ENCODE peak calls at places on chromosome 14, in ten cellular contexts. V is iPS-NIHi11, S is germinal center, K is anterior cingulate cortex, U is astrocyte of the spinal cord, A is skeletal muscle cell, X is Right ventricle myocardium superior, C is mucosa of descending colon, M is HTR-8/SVneo, N is mesothelial cell of epicardium. P is an unnamed sample.

GRCh38 chr14:92491782-92492181 is 21.8 kb upstream of the RIN3 start:
- DNase-seq in V (no peak), S (no peak), K (no peak), U (no peak), A (no peak), X (no peak), C (no peak), M (no peak), N (no peak), P (no peak)

GRCh38 chr14:76133103-76133502 is 18.6 kb upstream of the GPATCH2L start:
- DNase-seq in V (peak; percentile 72), S (no peak), K (no peak), U (peak; percentile 30), A (no peak), X (no peak), C (no peak), M (peak; percentile 67), N (no peak), P (no peak)

GRCh38 chr14:72565200-72565599 is 328.7 kb downstream of the DPF3 start:
- DNase-seq in V (no peak), S (no peak), K (peak; percentile 38), U (no peak), A (peak; percentile 25), X (peak; percentile 67), C (no peak), M (no peak), N (no peak), P (no peak)

GRCh38 chr14:91418387-91419043 is 895 bp upstream of the CCDC88C start:
- DNase-seq in V (peak; percentile 59), S (peak; percentile 65), K (peak; percentile 26), U (peak; percentile 40), A (no peak), X (peak; percentile 87), C (peak; percentile 89), M (peak; percentile 45), N (peak; percentile 42), P (no peak)

GRCh38 chr14:35362911-35363374 is 41.6 kb downstream of the NFKBIA start:
- DNase-seq in V (no peak), S (no peak), K (no peak), U (no peak), A (no peak), X (no peak), C (no peak), M (no peak), N (no peak), P (no peak)

GRCh38 chr14:37583358-37584210 is 11.5 kb downstream of the FOXA1 start:
- DNase-seq in V (no peak), S (no peak), K (no peak), U (no peak), A (no peak), X (no peak), C (peak; percentile 78), M (no peak), N (no peak), P (no peak)

GRCh38 chr14:73924337-73924736 is 25.6 kb downstream of the FAM161B start:
- DNase-seq in V (no peak), S (no peak), K (no peak), U (no peak), A (no peak), X (no peak), C (no peak), M (no peak), N (no peak), P (no peak)

GRCh38 chr14:77498120-77498979 is at the start of gene ISM2:
- DNase-seq in V (peak; percentile 87), S (peak; percentile 75), K (peak; percentile 16), U (no peak), A (no peak), X (no peak), C (peak; percentile 61), M (peak; percentile 74), N (no peak), P (no peak)

GRCh38 chr14:101876539-101876938 is 87.8 kb upstream of the DYNC1H1 start:
- DNase-seq in V (no peak), S (peak; percentile 85), K (no peak), U (no peak), A (peak; percentile 21), X (peak; percentile 88), C (peak; percentile 65), M (no peak), N (no peak), P (no peak)

GRCh38 chr14:69580009-69580577 is 5.4 kb upstream of the CCDC177 start:
- DNase-seq in V (peak; percentile 69), S (peak; percentile 44), K (no peak), U (peak; percentile 71), A (peak; percentile 79), X (no peak), C (no peak), M (peak; percentile 79), N (no peak), P (no peak)

GRCh38 chr14:101630056-101630960 is 69.0 kb downstream of the DIO3 start:
- DNase-seq in V (no peak), S (no peak), K (no peak), U (no peak), A (no peak), X (no peak), C (no peak), M (no peak), N (no peak), P (no peak)

GRCh38 chr14:64556526-64556925 is 6.8 kb downstream of the PPP1R36 start:
- DNase-seq in V (no peak), S (no peak), K (no peak), U (no peak), A (no peak), X (no peak), C (no peak), M (no peak), N (no peak), P (no peak)

GRCh38 chr14:76710093-76711010 is 50.9 kb upstream of the VASH1 start:
- DNase-seq in V (peak; percentile 59), S (peak; percentile 44), K (peak; percentile 53), U (peak; percentile 55), A (no peak), X (no peak), C (no peak), M (peak; percentile 77), N (no peak), P (no peak)

GRCh38 chr14:67480011-67480410 is 8.5 kb downstream of the TMEM229B start:
- DNase-seq in V (no peak), S (no peak), K (no peak), U (no peak), A (no peak), X (no peak), C (no peak), M (no peak), N (no peak), P (no peak)

GRCh38 chr14:58904771-58905170 is 267.0 kb downstream of the DACT1 start:
- DNase-seq in V (no peak), S (no peak), K (no peak), U (no peak), A (no peak), X (no peak), C (no peak), M (no peak), N (no peak), P (no peak)

GRCh38 chr14:96122496-96122895 is 82.1 kb upstream of the BDKRB2 start:
- DNase-seq in V (no peak), S (no peak), K (no peak), U (peak; percentile 22), A (peak; percentile 66), X (no peak), C (no peak), M (peak; percentile 63), N (no peak), P (no peak)

GRCh38 chr14:74223016-74223415 is 16.2 kb upstream of the VSX2 start:
- DNase-seq in V (no peak), S (no peak), K (no peak), U (no peak), A (no peak), X (no peak), C (no peak), M (no peak), N (no peak), P (no peak)

GRCh38 chr14:90253826-90254225 is 2.5 kb upstream of the PSMC1 start:
- DNase-seq in V (no peak), S (peak; percentile 66), K (no peak), U (no peak), A (no peak), X (no peak), C (no peak), M (no peak), N (no peak), P (no peak)

GRCh38 chr14:33966276-33966675 is 15.4 kb upstream of the EGLN3 start:
- DNase-seq in V (no peak), S (no peak), K (no peak), U (no peak), A (no peak), X (no peak), C (no peak), M (no peak), N (no peak), P (no peak)

GRCh38 chr14:60616326-60617044 is 32.8 kb downstream of the SIX1 start:
- DNase-seq in V (peak; percentile 17), S (no peak), K (no peak), U (no peak), A (no peak), X (no peak), C (no peak), M (no peak), N (no peak), P (no peak)

GRCh38 chr14:33386771-33387170 is 448.1 kb downstream of the NPAS3 start:
- DNase-seq in V (no peak), S (no peak), K (no peak), U (peak; percentile 14), A (no peak), X (no peak), C (no peak), M (no peak), N (no peak), P (no peak)

GRCh38 chr14:105331575-105332351 is 17.2 kb downstream of the PACS2 start:
- DNase-seq in V (no peak), S (no peak), K (no peak), U (no peak), A (no peak), X (no peak), C (no peak), M (no peak), N (no peak), P (no peak)

GRCh38 chr14:99806841-99807240 is 13.6 kb downstream of the EML1 start:
- DNase-seq in V (no peak), S (no peak), K (no peak), U (no peak), A (no peak), X (no peak), C (no peak), M (no peak), N (no peak), P (no peak)

GRCh38 chr14:74140374-74140850 is 55.7 kb downstream of the LIN52 start:
- DNase-seq in V (no peak), S (peak; percentile 13), K (no peak), U (no peak), A (peak; percentile 9), X (peak; percentile 90), C (peak; percentile 64), M (no peak), N (no peak), P (peak; percentile 35)

GRCh38 chr14:105902131-105902898 is 375.9 kb downstream of the TMEM121 start:
- DNase-seq in V (no peak), S (no peak), K (no peak), U (no peak), A (no peak), X (no peak), C (no peak), M (no peak), N (no peak), P (no peak)

GRCh38 chr14:87457727-87458126 is 535.3 kb downstream of the GALC start:
- DNase-seq in V (no peak), S (no peak), K (no peak), U (no peak), A (no peak), X (no peak), C (no peak), M (no peak), N (no peak), P (no peak)

GRCh38 chr14:94303111-94303510 is 10.0 kb upstream of the SERPINA10 start:
- DNase-seq in V (no peak), S (no peak), K (no peak), U (no peak), A (no peak), X (no peak), C (no peak), M (no peak), N (no peak), P (no peak)

GRCh38 chr14:22510527-22511110 is 78.4 kb downstream of the DAD1 start:
- DNase-seq in V (no peak), S (no peak), K (no peak), U (peak; percentile 50), A (no peak), X (no peak), C (no peak), M (no peak), N (no peak), P (no peak)

P was measured in dorsolateral prefrontal cortex.